ENCODE peak calls at places on chromosomes 11 and 22, in nine cellular contexts. S is prostate gland; J is CD8-positive, alpha-beta T cell; L is GM23338; Q is ovary; R is CD8-positive, alpha-beta memory T cell; P is IMR-90; H is CD4-positive, CD25-positive, alpha-beta regulatory T cell; G is heart left ventricle. U is an unnamed sample. For H3K4me1 and H3K36me3, the result is how much of the 10 kb centered on the place peaks cover.

GRCh38 chr11:132220464-132220863 is 850.0 kb downstream of the NTM start:
- DNase-seq in H (no peak), P (peak), L (no peak), Q (no peak), R (no peak), J (no peak), S (no peak), G (no peak), U (no peak)

GRCh38 chr11:114183041-114183511 is 113.1 kb upstream of the NNMT start:
- DNase-seq in R (peak), J (peak), H (peak), G (no peak), P (no peak), L (no peak), Q (no peak), S (no peak), U (no peak)

GRCh38 chr22:17213976-17214375 is 5.3 kb downstream of the ADA2 start:
- DNase-seq in S (peak), J (peak), Q (peak), R (peak), G (peak), H (no peak), L (peak), P (peak), U (peak)

GRCh38 chr11:7204778-7205177 is 46.9 kb upstream of the SYT9 start:
- DNase-seq in J (no peak), H (no peak), R (no peak), G (no peak), S (no peak), L (no peak), P (no peak), Q (no peak), U (no peak)

GRCh38 chr11:38005597-38005996 is 1407.6 kb upstream of the RAG2 start:
- DNase-seq in Q (no peak), P (peak), L (no peak), J (no peak), H (no peak), R (no peak), G (no peak), S (no peak), U (no peak)

GRCh38 chr22:24002849-24003248 is 2.4 kb downstream of the GSTT4 start:
- DNase-seq in S (no peak), Q (no peak), G (no peak), L (no peak), J (no peak), R (no peak), H (no peak), P (no peak), U (no peak)

GRCh38 chr11:11265320-11265719 is 87.7 kb downstream of the CSNK2A3 start:
- DNase-seq in L (no peak), S (no peak), H (no peak), J (no peak), G (no peak), P (no peak), Q (no peak), R (no peak), U (no peak)

GRCh38 chr22:36201630-36202312 is at the start of gene APOL4:
- DNase-seq in S (no peak), Q (peak), H (no peak), R (no peak), J (no peak), P (no peak), G (peak), L (no peak), U (no peak)

GRCh38 chr22:29994027-29994715 is 86.1 kb upstream of the HORMAD2 start:
- DNase-seq in H (no peak), S (no peak), G (no peak), L (no peak), J (no peak), Q (no peak), P (peak), R (no peak), U (no peak)

GRCh38 chr11:96257972-96258951 is 84.7 kb downstream of the MAML2 start:
- DNase-seq in P (peak), Q (no peak), S (no peak), J (peak), H (peak), L (no peak), G (no peak), R (peak), U (no peak)

GRCh38 chr11:16986434-16987204 is 27.6 kb downstream of the PLEKHA7 start:
- DNase-seq in L (peak), S (peak), H (no peak), R (peak), J (peak), G (no peak), P (no peak), Q (peak), U (no peak)

GRCh38 chr11:111349191-111349695 is 29.8 kb downstream of the POU2AF1 start:
- DNase-seq in G (no peak), L (no peak), S (no peak), Q (no peak), H (no peak), P (no peak), J (no peak), R (no peak), U (no peak)

GRCh38 chr11:101915811-101916291 is 471 bp downstream of the ANGPTL5 start:
- DNase-seq in H (no peak), J (no peak), L (peak), R (no peak), Q (no peak), P (peak), G (no peak), S (no peak), U (no peak)

GRCh38 chr22:48857202-48857805 is 970.4 kb downstream of the BRD1 start:
- DNase-seq in L (no peak), Q (no peak), P (no peak), J (no peak), H (no peak), R (no peak), G (no peak), S (no peak), U (no peak)

GRCh38 chr22:49961601-49962011 is 1.0 kb downstream of the PIM3 start:
- DNase-seq in H (no peak), J (peak), L (peak), P (no peak), Q (no peak), G (peak), R (no peak), S (no peak), U (no peak)

GRCh38 chr11:40819230-40819629 is 640.2 kb downstream of the LRRC4C start:
- DNase-seq in L (peak), S (no peak), Q (no peak), P (no peak), J (no peak), H (no peak), R (no peak), G (no peak), U (no peak)

GRCh38 chr11:104968856-104969776 is 742 bp upstream of the CASP4 start:
- DNase-seq in R (no peak), H (no peak), S (peak), J (no peak), Q (peak), G (peak), L (peak), P (peak), U (no peak)

GRCh38 chr11:123261345-123262106 is 66.5 kb upstream of the CLMP start:
- DNase-seq in L (peak), R (peak), J (peak), P (peak), Q (peak), G (peak), S (peak), H (peak), U (peak)

GRCh38 chr11:66124564-66124963 is 54.5 kb downstream of the PACS1 start:
- DNase-seq in R (no peak), Q (no peak), P (peak), H (no peak), L (no peak), G (no peak), J (no peak), S (no peak), U (no peak)

GRCh38 chr22:39151329-39151975 is 1.0 kb downstream of the CBX7 start:
- DNase-seq in S (no peak), J (peak), R (no peak), Q (peak), G (no peak), P (no peak), H (no peak), L (no peak), U (no peak)

GRCh38 chr22:35034963-35035362 is 31.0 kb upstream of the ISX start:
- DNase-seq in L (no peak), R (no peak), Q (no peak), P (no peak), J (no peak), S (no peak), H (no peak), G (no peak), U (no peak)
- H3K4me1 ChIP-seq in L (under half), R (under half), Q (under half), P (under half), J (under half), S (under half), H (under half), G (under half), U (under half)

DNA sequence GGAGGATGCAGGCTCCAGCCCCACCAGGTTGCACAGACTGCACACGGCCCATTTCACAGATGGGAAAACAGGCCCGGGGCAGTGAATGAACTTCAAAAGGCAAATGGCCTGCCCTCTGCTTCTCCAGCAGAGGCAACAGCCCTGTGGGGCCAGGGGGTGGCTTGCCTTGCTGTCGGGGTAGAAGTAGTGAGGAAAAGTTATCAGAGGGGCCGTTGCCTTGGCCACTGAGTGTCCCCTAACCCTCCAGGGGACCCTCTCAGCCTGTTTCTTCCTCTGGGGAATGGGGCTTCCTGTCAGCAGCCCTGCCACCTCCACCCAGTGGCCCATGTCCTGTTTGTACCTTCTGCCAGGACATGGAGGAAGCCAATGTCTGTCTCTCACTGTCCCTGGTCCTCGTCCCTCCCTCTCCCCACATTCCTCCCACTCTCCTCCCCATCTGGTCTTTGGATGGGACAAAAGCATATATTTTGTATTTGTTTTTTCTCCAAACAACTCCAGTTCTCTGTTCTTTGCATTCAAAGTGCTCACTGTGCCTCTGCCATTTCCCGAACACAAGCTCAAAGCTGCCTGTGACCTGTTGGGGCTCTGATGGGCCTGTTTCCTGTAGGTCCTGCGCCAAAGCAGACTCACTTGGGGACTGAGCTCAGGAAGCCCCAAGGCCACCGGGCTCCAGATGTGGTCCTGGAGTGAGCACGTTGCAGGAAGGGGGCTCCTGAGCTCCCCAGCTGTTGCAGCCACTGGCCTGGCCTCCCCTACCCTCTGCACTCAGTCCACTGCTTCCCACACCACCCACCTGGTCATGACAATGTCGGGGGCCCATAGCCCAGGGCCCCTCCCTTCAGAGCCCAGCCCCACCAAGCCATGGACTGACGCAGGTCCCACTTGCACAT is 9.5 kb downstream of the MAP4K2 start:
- DNase-seq in P (no peak), J (no peak), L (no peak), Q (peak), H (no peak), G (no peak), S (no peak), R (no peak), U (no peak)
- H3K36me3 ChIP-seq in P (under half), J (under half), L (under half), Q (under half), H (under half), G (half or more), S (under half), R (under half), U (under half)

GRCh38 chr11:72617080-72617744 is 57.0 kb downstream of the PDE2A start:
- DNase-seq in Q (no peak), G (no peak), L (no peak), J (no peak), H (no peak), P (peak), S (no peak), R (no peak), U (no peak)

GRCh38 chr11:72623052-72623451 is 51.2 kb downstream of the PDE2A start:
- DNase-seq in G (no peak), H (no peak), P (no peak), S (no peak), L (no peak), R (no peak), J (no peak), Q (no peak), U (no peak)

GRCh38 chr11:72624496-72625201 is 49.6 kb downstream of the PDE2A start:
- DNase-seq in R (no peak), Q (no peak), P (no peak), L (no peak), J (no peak), H (no peak), S (no peak), G (peak), U (no peak)

GRCh38 chr11:72618801-72619200 is 55.4 kb downstream of the PDE2A start:
- DNase-seq in G (no peak), Q (no peak), H (no peak), R (no peak), J (no peak), P (peak), S (no peak), L (no peak), U (no peak)

DNA sequence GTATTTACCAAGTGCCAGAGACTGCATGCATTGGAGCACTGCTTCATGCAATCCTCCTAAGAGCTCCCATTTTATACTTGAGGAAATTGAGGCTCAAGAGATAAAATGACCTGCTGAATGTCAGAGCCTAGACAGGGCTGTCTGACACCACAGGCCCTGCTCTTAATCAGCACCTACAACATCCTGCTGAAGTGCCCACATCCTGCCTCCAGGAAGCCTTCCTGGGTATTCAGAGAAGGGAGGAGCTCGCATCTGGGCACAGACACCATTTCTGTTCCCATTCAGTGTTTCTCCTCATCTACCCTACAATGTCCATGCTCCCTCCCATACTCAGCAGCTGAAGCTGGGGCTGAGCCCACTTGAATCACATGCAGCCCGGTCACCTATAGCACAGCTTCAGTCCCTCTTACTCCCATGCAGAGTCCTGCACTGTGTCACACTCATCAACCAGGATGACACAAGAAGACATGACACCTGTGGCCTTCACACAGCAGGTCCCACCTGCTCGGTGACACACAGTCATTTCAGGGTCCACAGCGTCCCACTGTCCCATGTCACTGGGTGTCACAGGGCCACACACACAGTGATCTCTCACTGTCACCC is 53.1 kb downstream of the PDE2A start:
- DNase-seq in H (no peak), P (no peak), Q (no peak), J (no peak), G (no peak), L (no peak), R (no peak), S (no peak), U (no peak)
- H3K4me1 ChIP-seq in H (under half), P (under half), Q (under half), J (under half), G (under half), L (under half), R (under half), S (under half), U (under half)

DNA sequence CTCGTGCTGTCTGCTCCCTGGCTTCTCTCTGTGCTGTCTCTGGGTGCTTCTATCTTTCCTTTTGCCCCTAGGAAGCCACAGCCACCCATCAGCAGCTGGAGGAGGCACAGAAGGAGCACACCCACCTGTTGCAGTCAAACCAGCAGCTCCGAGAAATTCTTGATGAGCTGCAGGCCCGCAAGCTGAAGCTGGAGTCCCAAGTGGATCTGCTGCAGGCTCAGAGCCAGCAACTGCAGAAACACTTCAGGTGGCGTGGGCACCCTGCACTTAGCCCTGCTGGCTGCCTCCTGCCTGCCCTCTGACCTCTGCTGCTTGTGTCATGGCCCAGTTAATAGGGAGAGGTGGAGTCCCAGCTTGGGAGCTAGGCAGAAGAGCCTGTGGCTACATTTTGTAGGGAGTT is 67.8 kb downstream of the CEP164 start:
- DNase-seq in R (no peak), P (no peak), Q (no peak), S (no peak), G (no peak), H (no peak), J (no peak), L (no peak), U (no peak)
- H3K36me3 ChIP-seq in R (under half), P (half or more), Q (under half), S (under half), G (half or more), H (half or more), J (under half), L (under half), U (half or more)

GRCh38 chr11:78428273-78428651 is 10.6 kb upstream of the GAB2 start:
- DNase-seq in L (no peak), S (no peak), G (no peak), H (no peak), R (no peak), P (no peak), Q (no peak), J (no peak), U (no peak)
- H3K4me1 ChIP-seq in L (under half), S (under half), G (under half), H (under half), R (under half), P (under half), Q (under half), J (under half), U (under half)

DNA sequence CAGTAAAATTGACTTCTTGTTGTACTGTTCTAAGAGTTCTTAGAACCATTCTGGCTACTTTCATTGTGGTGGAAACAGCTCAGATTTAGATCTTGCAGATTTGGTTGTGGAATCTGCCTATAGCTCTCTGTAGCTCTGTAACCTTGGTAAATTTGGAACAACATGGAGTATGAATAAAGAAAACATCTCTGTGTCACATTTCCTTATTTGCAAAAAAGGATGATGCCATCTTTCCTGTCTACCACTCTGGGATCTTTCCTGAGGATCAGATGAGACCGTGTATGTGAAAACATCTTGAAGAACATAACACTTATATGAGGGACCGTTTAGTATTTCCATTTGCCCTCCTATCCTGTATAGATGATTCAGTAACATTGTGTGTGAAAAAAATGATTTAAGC is 9.1 kb downstream of the ACRV1 start:
- DNase-seq in S (no peak), H (no peak), R (no peak), G (no peak), P (no peak), Q (no peak), J (no peak), L (no peak), U (no peak)
- H3K36me3 ChIP-seq in S (under half), H (under half), R (under half), G (under half), P (under half), Q (under half), J (under half), L (under half), U (under half)

DNA sequence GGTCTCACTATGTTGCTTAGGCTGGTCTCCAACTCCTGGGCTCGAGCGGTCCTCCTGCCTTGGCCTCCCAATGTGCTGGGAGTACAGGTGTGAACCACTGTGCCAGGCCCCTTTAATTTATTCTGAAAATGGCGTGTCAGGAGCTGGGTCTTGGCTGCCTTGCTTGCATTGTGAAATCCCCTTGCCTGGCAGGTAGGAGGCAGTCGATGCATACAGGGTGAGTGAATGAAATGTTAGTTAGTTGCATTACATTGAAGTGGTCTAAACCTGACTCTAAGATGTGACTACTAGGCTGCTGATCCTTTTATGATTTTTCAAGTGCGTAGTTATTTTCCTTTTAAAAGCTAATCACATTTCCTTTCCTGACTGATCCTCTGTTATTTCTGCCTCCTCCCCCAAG is 42.9 kb downstream of the PARVB start:
- DNase-seq in P (no peak), S (no peak), H (no peak), L (no peak), G (no peak), R (no peak), Q (no peak), J (no peak), U (no peak)
- H3K4me1 ChIP-seq in P (under half), S (under half), H (under half), L (under half), G (under half), R (under half), Q (under half), J (under half), U (under half)